ENCODE peak calls at places on chromosomes 5 and 9, in five cellular contexts. N, E, I, D and V are unnamed samples.
A peak's percentile ranks its signal among the peaks of the same experiment; 100 is the strongest.

GRCh38 chr9:128275198-128276007 is at the start of gene GOLGA2:
- DNase-seq in N (peak; percentile 14), E (no peak), I (peak; percentile 16), D (no peak), V (no peak)

GRCh38 chr5:81552844-81553569 is 159.1 kb upstream of the ACOT12 start:
- DNase-seq in N (no peak), E (no peak), I (no peak), D (no peak), V (no peak)

GRCh38 chr5:143170977-143171376 is 232.5 kb downstream of the NR3C1 start:
- DNase-seq in N (no peak), E (no peak), I (no peak), D (no peak), V (no peak)

GRCh38 chr9:123614503-123615258 is 258.7 kb downstream of the CRB2 start:
- DNase-seq in N (no peak), E (no peak), I (no peak), D (no peak), V (no peak)

GRCh38 chr5:39014544-39014943 is 59.7 kb downstream of the RICTOR start:
- DNase-seq in N (no peak), E (no peak), I (no peak), D (no peak), V (no peak)

GRCh38 chr5:9098990-9099389 is 446.9 kb downstream of the SEMA5A start:
- DNase-seq in N (no peak), E (no peak), I (no peak), D (no peak), V (no peak)

GRCh38 chr5:154755361-154756202 is at the start of gene LARP1:
- DNase-seq in N (peak; percentile 46), E (no peak), I (peak; percentile 21), D (no peak), V (no peak)

GRCh38 chr9:129891519-129891918 is 56.3 kb downstream of the USP20 start:
- DNase-seq in N (peak; percentile 67), E (no peak), I (no peak), D (no peak), V (no peak)

GRCh38 chr5:71938886-71939285 is 168.4 kb upstream of the MAP1B start:
- DNase-seq in N (no peak), E (no peak), I (no peak), D (peak; percentile 80), V (no peak)

GRCh38 chr5:92518318-92518913 is 1062.6 kb downstream of the NR2F1-AS1 start:
- DNase-seq in N (peak; percentile 2), E (no peak), I (no peak), D (peak; percentile 33), V (no peak)